ENCODE peak calls at places on chromosomes 7 and 10, in ten cellular contexts. One of them, this sample, is unnamed.

GRCh38 chr7:21192662-21193061 is 235.2 kb upstream of the SP4 start:
- DNase-seq in body of pancreas: peak; percentile 22
- DNase-seq in uterus: no peak
- DNase-seq in tibial nerve: no peak
- DNase-seq in A549: no peak
- DNase-seq in breast epithelium: no peak
- DNase-seq in stomach: no peak
- DNase-seq in HCT116: no peak
- DNase-seq in sigmoid colon: no peak
- DNase-seq in right lobe of liver: no peak
- DNase-seq in this sample: no peak

GRCh38 chr10:12844796-12845524 is 156.6 kb downstream of the CCDC3 start:
- DNase-seq in body of pancreas: no peak
- DNase-seq in uterus: peak; percentile 68
- DNase-seq in tibial nerve: peak; percentile 26
- DNase-seq in A549: peak; percentile 53
- DNase-seq in breast epithelium: no peak
- DNase-seq in stomach: no peak
- DNase-seq in HCT116: peak; percentile 8
- DNase-seq in sigmoid colon: peak; percentile 70
- DNase-seq in right lobe of liver: no peak
- DNase-seq in this sample: peak; percentile 26

GRCh38 chr7:112985377-112985987 is 101.1 kb downstream of the GPR85 start:
- DNase-seq in body of pancreas: no peak
- DNase-seq in uterus: peak; percentile 10
- DNase-seq in tibial nerve: no peak
- DNase-seq in A549: no peak
- DNase-seq in breast epithelium: no peak
- DNase-seq in stomach: no peak
- DNase-seq in HCT116: no peak
- DNase-seq in sigmoid colon: peak; percentile 69
- DNase-seq in right lobe of liver: no peak
- DNase-seq in this sample: no peak

GRCh38 chr7:55641273-55641691 is 69.0 kb upstream of the VOPP1 start:
- DNase-seq in body of pancreas: peak; percentile 76
- DNase-seq in uterus: peak; percentile 61
- DNase-seq in tibial nerve: peak; percentile 8
- DNase-seq in A549: peak; percentile 81
- DNase-seq in breast epithelium: no peak
- DNase-seq in stomach: peak; percentile 40
- DNase-seq in HCT116: peak; percentile 77
- DNase-seq in sigmoid colon: peak; percentile 70
- DNase-seq in right lobe of liver: no peak
- DNase-seq in this sample: peak; percentile 65

GRCh38 chr7:41886906-41887311 is 184.0 kb upstream of the INHBA start:
- DNase-seq in body of pancreas: peak; percentile 17
- DNase-seq in uterus: peak; percentile 67
- DNase-seq in tibial nerve: peak; percentile 51
- DNase-seq in A549: no peak
- DNase-seq in breast epithelium: no peak
- DNase-seq in stomach: peak; percentile 28
- DNase-seq in HCT116: no peak
- DNase-seq in sigmoid colon: peak; percentile 87
- DNase-seq in right lobe of liver: no peak
- DNase-seq in this sample: no peak

GRCh38 chr10:75042292-75042974 is 69.0 kb upstream of the SAMD8 start:
- DNase-seq in body of pancreas: no peak
- DNase-seq in uterus: no peak
- DNase-seq in tibial nerve: no peak
- DNase-seq in A549: no peak
- DNase-seq in breast epithelium: no peak
- DNase-seq in stomach: no peak
- DNase-seq in HCT116: no peak
- DNase-seq in sigmoid colon: peak; percentile 48
- DNase-seq in right lobe of liver: no peak
- DNase-seq in this sample: peak; percentile 18

GRCh38 chr10:110010076-110011069 is 2.6 kb downstream of the ADD3 start:
- DNase-seq in body of pancreas: no peak
- DNase-seq in uterus: no peak
- DNase-seq in tibial nerve: no peak
- DNase-seq in A549: no peak
- DNase-seq in breast epithelium: no peak
- DNase-seq in stomach: no peak
- DNase-seq in HCT116: no peak
- DNase-seq in sigmoid colon: no peak
- DNase-seq in right lobe of liver: no peak
- DNase-seq in this sample: no peak

GRCh38 chr7:24793982-24794648 is 36.9 kb upstream of the GSDME start:
- DNase-seq in body of pancreas: no peak
- DNase-seq in uterus: no peak
- DNase-seq in tibial nerve: no peak
- DNase-seq in A549: no peak
- DNase-seq in breast epithelium: no peak
- DNase-seq in stomach: no peak
- DNase-seq in HCT116: no peak
- DNase-seq in sigmoid colon: no peak
- DNase-seq in right lobe of liver: no peak
- DNase-seq in this sample: no peak

GRCh38 chr7:90834771-90835170 is 238.7 kb downstream of the CDK14 start:
- DNase-seq in body of pancreas: no peak
- DNase-seq in uterus: no peak
- DNase-seq in tibial nerve: no peak
- DNase-seq in A549: no peak
- DNase-seq in breast epithelium: no peak
- DNase-seq in stomach: no peak
- DNase-seq in HCT116: no peak
- DNase-seq in sigmoid colon: no peak
- DNase-seq in right lobe of liver: no peak
- DNase-seq in this sample: no peak

GRCh38 chr10:51369903-51370302 is 295.6 kb downstream of the PRKG1 start:
- DNase-seq in body of pancreas: no peak
- DNase-seq in uterus: no peak
- DNase-seq in tibial nerve: no peak
- DNase-seq in A549: no peak
- DNase-seq in breast epithelium: no peak
- DNase-seq in stomach: no peak
- DNase-seq in HCT116: no peak
- DNase-seq in sigmoid colon: no peak
- DNase-seq in right lobe of liver: no peak
- DNase-seq in this sample: peak; percentile 50

GRCh38 chr10:51366044-51366443 is 291.8 kb downstream of the PRKG1 start:
- DNase-seq in body of pancreas: no peak
- DNase-seq in uterus: peak; percentile 26
- DNase-seq in tibial nerve: no peak
- DNase-seq in A549: no peak
- DNase-seq in breast epithelium: no peak
- DNase-seq in stomach: no peak
- DNase-seq in HCT116: no peak
- DNase-seq in sigmoid colon: no peak
- DNase-seq in right lobe of liver: no peak
- DNase-seq in this sample: no peak

GRCh38 chr10:51371725-51372124 is 297.4 kb downstream of the PRKG1 start:
- DNase-seq in body of pancreas: no peak
- DNase-seq in uterus: no peak
- DNase-seq in tibial nerve: no peak
- DNase-seq in A549: no peak
- DNase-seq in breast epithelium: no peak
- DNase-seq in stomach: no peak
- DNase-seq in HCT116: no peak
- DNase-seq in sigmoid colon: no peak
- DNase-seq in right lobe of liver: no peak
- DNase-seq in this sample: no peak

GRCh38 chr10:51367120-51367519 is 292.8 kb downstream of the PRKG1 start:
- DNase-seq in body of pancreas: no peak
- DNase-seq in uterus: no peak
- DNase-seq in tibial nerve: no peak
- DNase-seq in A549: no peak
- DNase-seq in breast epithelium: no peak
- DNase-seq in stomach: no peak
- DNase-seq in HCT116: no peak
- DNase-seq in sigmoid colon: no peak
- DNase-seq in right lobe of liver: no peak
- DNase-seq in this sample: no peak

GRCh38 chr10:51368943-51369342 is 294.7 kb downstream of the PRKG1 start:
- DNase-seq in body of pancreas: peak; percentile 21
- DNase-seq in uterus: no peak
- DNase-seq in tibial nerve: no peak
- DNase-seq in A549: no peak
- DNase-seq in breast epithelium: no peak
- DNase-seq in stomach: no peak
- DNase-seq in HCT116: no peak
- DNase-seq in sigmoid colon: no peak
- DNase-seq in right lobe of liver: no peak
- DNase-seq in this sample: no peak
- TF ChIP-seq CTCF in body of pancreas: peak; percentile 28
- TF ChIP-seq CTCF in uterus: no peak
- TF ChIP-seq CTCF in tibial nerve: no peak
- TF ChIP-seq CTCF in A549: no peak
- TF ChIP-seq CTCF in breast epithelium: no peak
- TF ChIP-seq CTCF in stomach: no peak
- TF ChIP-seq CTCF in HCT116: no peak
- TF ChIP-seq CTCF in sigmoid colon: no peak
- TF ChIP-seq CTCF in right lobe of liver: no peak
- TF ChIP-seq CTCF in this sample: no peak

GRCh38 chr10:72311667-72312066 is 37.9 kb downstream of the DDIT4 start:
- DNase-seq in body of pancreas: no peak
- DNase-seq in uterus: no peak
- DNase-seq in tibial nerve: no peak
- DNase-seq in A549: no peak
- DNase-seq in breast epithelium: no peak
- DNase-seq in stomach: no peak
- DNase-seq in HCT116: no peak
- DNase-seq in sigmoid colon: no peak
- DNase-seq in right lobe of liver: no peak
- DNase-seq in this sample: no peak
- TF ChIP-seq POLR2A in body of pancreas: no peak
- TF ChIP-seq POLR2A in uterus: no peak
- TF ChIP-seq POLR2A in tibial nerve: no peak
- TF ChIP-seq POLR2A in A549: no peak
- TF ChIP-seq POLR2A in breast epithelium: no peak
- TF ChIP-seq POLR2A in stomach: no peak
- TF ChIP-seq POLR2A in HCT116: no peak
- TF ChIP-seq POLR2A in sigmoid colon: no peak
- TF ChIP-seq POLR2A in right lobe of liver: no peak
- TF ChIP-seq POLR2A in this sample: no peak

DNA sequence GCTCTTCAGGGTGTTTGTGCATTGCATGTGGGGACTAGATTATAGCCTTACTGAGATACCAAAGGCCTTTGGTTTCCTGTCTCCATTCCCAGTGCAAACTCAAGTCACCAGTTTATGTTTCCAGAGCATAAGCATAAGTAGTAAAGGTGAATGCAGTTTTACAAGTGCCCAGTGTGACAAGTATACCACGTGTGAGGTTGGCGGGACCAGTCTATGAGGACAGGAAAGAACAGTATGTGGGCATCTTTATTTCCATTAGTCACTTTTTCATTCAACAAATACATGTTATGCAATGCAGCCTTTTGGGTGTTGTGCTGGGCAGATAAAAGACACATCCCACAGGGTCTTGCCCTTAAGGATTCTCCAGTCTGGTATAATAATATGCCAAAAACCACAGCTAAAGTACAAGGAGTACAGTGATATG is 146.5 kb downstream of the ARID5B start:
- DNase-seq in body of pancreas: no peak
- DNase-seq in uterus: no peak
- DNase-seq in tibial nerve: peak; percentile 50
- DNase-seq in A549: no peak
- DNase-seq in breast epithelium: no peak
- DNase-seq in stomach: no peak
- DNase-seq in HCT116: no peak
- DNase-seq in sigmoid colon: peak; percentile 73
- DNase-seq in right lobe of liver: no peak
- DNase-seq in this sample: no peak
- H3K4me1 ChIP-seq in body of pancreas: peaks cover 13% of the 10 kb centered on the region
- H3K4me1 ChIP-seq in uterus: no peaks in the 10 kb centered on the region
- H3K4me1 ChIP-seq in tibial nerve: peaks cover 50% of the 10 kb centered on the region
- H3K4me1 ChIP-seq in A549: peaks cover 65% of the 10 kb centered on the region
- H3K4me1 ChIP-seq in breast epithelium: peaks cover 5% of the 10 kb centered on the region
- H3K4me1 ChIP-seq in stomach: peaks cover 37% of the 10 kb centered on the region
- H3K4me1 ChIP-seq in HCT116: peaks cover 22% of the 10 kb centered on the region
- H3K4me1 ChIP-seq in sigmoid colon: peaks cover 73% of the 10 kb centered on the region
- H3K4me1 ChIP-seq in right lobe of liver: no peaks in the 10 kb centered on the region
- H3K4me1 ChIP-seq in this sample: peaks cover 62% of the 10 kb centered on the region

GRCh38 chr10:97633921-97634320 is 621 bp upstream of the MORN4 start:
- DNase-seq in body of pancreas: peak; percentile 16
- DNase-seq in uterus: no peak
- DNase-seq in tibial nerve: no peak
- DNase-seq in A549: peak; percentile 58
- DNase-seq in breast epithelium: no peak
- DNase-seq in stomach: no peak
- DNase-seq in HCT116: peak; percentile 19
- DNase-seq in sigmoid colon: no peak
- DNase-seq in right lobe of liver: no peak
- DNase-seq in this sample: no peak
- TF ChIP-seq CTCF in body of pancreas: no peak
- TF ChIP-seq CTCF in uterus: no peak
- TF ChIP-seq CTCF in tibial nerve: no peak
- TF ChIP-seq CTCF in A549: peak; percentile 25
- TF ChIP-seq CTCF in breast epithelium: peak; percentile 50
- TF ChIP-seq CTCF in stomach: no peak
- TF ChIP-seq CTCF in HCT116: no peak
- TF ChIP-seq CTCF in sigmoid colon: peak; percentile 26
- TF ChIP-seq CTCF in right lobe of liver: no peak
- TF ChIP-seq CTCF in this sample: peak; percentile 31

GRCh38 chr7:73719806-73720169 is 319 bp upstream of the STX1A start:
- DNase-seq in body of pancreas: no peak
- DNase-seq in uterus: no peak
- DNase-seq in tibial nerve: no peak
- DNase-seq in A549: no peak
- DNase-seq in breast epithelium: no peak
- DNase-seq in stomach: no peak
- DNase-seq in HCT116: no peak
- DNase-seq in sigmoid colon: no peak
- DNase-seq in right lobe of liver: no peak
- DNase-seq in this sample: no peak

GRCh38 chr7:73718438-73718881 is 1.0 kb downstream of the STX1A start:
- DNase-seq in body of pancreas: no peak
- DNase-seq in uterus: no peak
- DNase-seq in tibial nerve: no peak
- DNase-seq in A549: no peak
- DNase-seq in breast epithelium: no peak
- DNase-seq in stomach: no peak
- DNase-seq in HCT116: no peak
- DNase-seq in sigmoid colon: no peak
- DNase-seq in right lobe of liver: no peak
- DNase-seq in this sample: no peak

GRCh38 chr7:73717025-73717807 is 2.3 kb downstream of the STX1A start:
- DNase-seq in body of pancreas: no peak
- DNase-seq in uterus: no peak
- DNase-seq in tibial nerve: no peak
- DNase-seq in A549: no peak
- DNase-seq in breast epithelium: no peak
- DNase-seq in stomach: no peak
- DNase-seq in HCT116: no peak
- DNase-seq in sigmoid colon: peak; percentile 85
- DNase-seq in right lobe of liver: no peak
- DNase-seq in this sample: no peak

GRCh38 chr7:73717991-73718405 is 1.5 kb downstream of the STX1A start:
- DNase-seq in body of pancreas: no peak
- DNase-seq in uterus: no peak
- DNase-seq in tibial nerve: no peak
- DNase-seq in A549: no peak
- DNase-seq in breast epithelium: no peak
- DNase-seq in stomach: no peak
- DNase-seq in HCT116: peak; percentile 73
- DNase-seq in sigmoid colon: no peak
- DNase-seq in right lobe of liver: no peak
- DNase-seq in this sample: no peak

GRCh38 chr7:73718905-73719805 is at the start of gene STX1A:
- DNase-seq in body of pancreas: peak; percentile 79
- DNase-seq in uterus: no peak
- DNase-seq in tibial nerve: no peak
- DNase-seq in A549: peak; percentile 66
- DNase-seq in breast epithelium: no peak
- DNase-seq in stomach: peak; percentile 77
- DNase-seq in HCT116: no peak
- DNase-seq in sigmoid colon: peak; percentile 84
- DNase-seq in right lobe of liver: peak; percentile 79
- DNase-seq in this sample: peak; percentile 68
- TF ChIP-seq POLR2A in body of pancreas: no peak
- TF ChIP-seq POLR2A in uterus: no peak
- TF ChIP-seq POLR2A in tibial nerve: peak; percentile 38
- TF ChIP-seq POLR2A in A549: peak; percentile 63
- TF ChIP-seq POLR2A in breast epithelium: no peak
- TF ChIP-seq POLR2A in stomach: no peak
- TF ChIP-seq POLR2A in HCT116: peak; percentile 28
- TF ChIP-seq POLR2A in sigmoid colon: no peak
- TF ChIP-seq POLR2A in right lobe of liver: peak; percentile 33
- TF ChIP-seq POLR2A in this sample: peak; percentile 32